ENCODE peak calls at places on chromosomes 2 and 18, in seven cellular contexts. H is brain microvascular endothelial cell, P is glutamatergic neuron, U is A549, G is endodermal cell, F is right lobe of liver, Q is progenitor cell of endocrine pancreas. N is an unnamed sample.
A peak's percentile ranks its signal among the peaks of the same experiment; 100 is the strongest.

GRCh38 chr2:159933727-159934049 is 128.7 kb downstream of the PLA2R1 start:
- DNase-seq in H (no peak), U (no peak), G (no peak), F (no peak), Q (no peak), P (no peak), N (no peak)

GRCh38 chr2:182004945-182005344 is 19.3 kb downstream of the PPP1R1C start:
- DNase-seq in U (no peak), G (no peak), F (no peak), P (no peak), Q (no peak), H (no peak), N (no peak)

GRCh38 chr2:227674485-227674884 is 7.9 kb downstream of the SCYGR5 start:
- DNase-seq in F (no peak), H (no peak), P (no peak), G (no peak), Q (no peak), U (no peak), N (no peak)

GRCh38 chr2:3968736-3969135 is 265.4 kb downstream of the DCDC2C start:
- DNase-seq in F (no peak), G (no peak), U (no peak), Q (no peak), P (no peak), H (no peak), N (no peak)

GRCh38 chr2:170986566-170987258 is 57.7 kb downstream of the GORASP2 start:
- DNase-seq in G (no peak), Q (no peak), U (no peak), P (no peak), H (no peak), F (no peak), N (no peak)

GRCh38 chr2:67930156-67930555 is 132.6 kb downstream of the C1D start:
- DNase-seq in G (peak; percentile 90), Q (no peak), U (no peak), P (no peak), H (no peak), F (no peak), N (no peak)

GRCh38 chr2:36147670-36148390 is 207.7 kb upstream of the CRIM1 start:
- DNase-seq in U (no peak), F (no peak), G (no peak), H (no peak), P (no peak), Q (no peak), N (no peak)

GRCh38 chr2:118970396-118971135 is 28.6 kb downstream of the MARCO start:
- DNase-seq in G (no peak), H (no peak), Q (no peak), F (no peak), U (no peak), P (no peak), N (no peak)

GRCh38 chr2:38750793-38751042 is 443 bp downstream of the SRSF7 start:
- DNase-seq in G (peak; percentile 83), Q (peak; percentile 39), U (peak; percentile 76), F (no peak), H (peak; percentile 32), P (peak; percentile 71), N (peak; percentile 42)

GRCh38 chr2:232611061-232611460 is 22.3 kb upstream of the EFHD1 start:
- DNase-seq in F (no peak), H (no peak), Q (no peak), G (no peak), P (no peak), U (no peak), N (no peak)

DNA sequence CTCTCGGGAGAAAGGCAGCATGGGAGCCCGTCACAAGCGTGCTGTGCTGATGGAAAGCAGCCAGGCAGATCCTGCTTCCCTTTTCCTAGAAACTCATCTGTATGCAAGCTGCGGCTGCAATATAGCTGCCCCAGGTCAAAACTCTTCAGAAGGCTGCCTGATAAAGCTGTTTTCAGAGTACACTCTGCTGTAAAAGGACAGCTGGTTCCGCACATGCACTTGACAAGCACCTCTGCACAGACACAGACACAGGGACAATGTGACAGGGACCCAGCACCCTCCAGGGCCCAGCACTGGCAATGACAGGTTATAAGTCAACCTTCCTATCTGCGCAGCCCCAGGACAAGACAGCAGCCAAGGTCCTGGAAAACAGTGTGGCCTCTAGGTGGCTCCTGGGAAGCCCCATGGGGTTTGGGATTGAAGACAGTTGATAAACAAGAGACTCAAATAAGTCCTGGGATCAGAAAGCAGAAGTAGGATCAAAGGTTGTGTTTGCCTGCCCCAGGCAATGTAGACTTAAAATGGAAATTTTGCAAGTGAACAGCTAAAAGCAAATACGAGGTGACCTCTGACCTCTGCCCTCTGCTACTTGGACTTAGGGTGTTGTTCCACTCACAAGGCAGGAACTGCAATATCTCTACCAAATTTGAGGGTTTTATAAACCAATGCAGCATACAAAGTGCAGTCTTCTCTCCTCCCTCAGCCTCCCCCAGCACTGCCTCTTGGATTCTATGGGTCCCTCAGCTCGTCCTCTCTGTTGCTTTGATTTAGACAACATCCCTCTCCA is 16.9 kb downstream of the SLC66A2 start:
- DNase-seq in H (no peak), U (no peak), F (peak; percentile 92), Q (no peak), G (peak; percentile 58), P (no peak), N (no peak)
- TF ChIP-seq CTCF in H (peak; percentile 1), U (no peak), F (peak; percentile 45), Q (no peak), G (peak; percentile 60), P (peak; percentile 1), N (no peak)

GRCh38 chr2:86673976-86674670 is 46.0 kb upstream of the RMND5A start:
- DNase-seq in G (no peak), Q (no peak), P (no peak), F (no peak), U (no peak), H (no peak), N (no peak)

GRCh38 chr2:86675104-86675503 is 45.0 kb upstream of the RMND5A start:
- DNase-seq in Q (no peak), U (no peak), H (no peak), G (no peak), F (no peak), P (no peak), N (no peak)

GRCh38 chr2:86679036-86679435 is 41.1 kb upstream of the RMND5A start:
- DNase-seq in G (no peak), U (no peak), P (no peak), H (no peak), F (no peak), Q (no peak), N (no peak)

GRCh38 chr2:86673011-86673410 is 47.1 kb upstream of the RMND5A start:
- DNase-seq in G (no peak), P (no peak), F (no peak), H (no peak), Q (no peak), U (no peak), N (no peak)

GRCh38 chr2:86675611-86676015 is 44.5 kb upstream of the RMND5A start:
- DNase-seq in G (peak; percentile 53), U (no peak), P (no peak), H (no peak), F (peak; percentile 48), Q (no peak), N (no peak)
- TF ChIP-seq CTCF in G (peak; percentile 66), U (no peak), P (no peak), H (peak; percentile 4), F (peak; percentile 55), Q (no peak), N (no peak)

GRCh38 chr2:212158081-212158480 is 380.5 kb downstream of the ERBB4 start:
- DNase-seq in Q (no peak), G (no peak), H (no peak), P (no peak), F (no peak), U (no peak), N (no peak)

GRCh38 chr2:212156114-212156513 is 382.5 kb downstream of the ERBB4 start:
- DNase-seq in P (no peak), Q (no peak), U (no peak), H (no peak), F (no peak), G (no peak), N (no peak)

GRCh38 chr2:212154392-212154791 is 384.2 kb downstream of the ERBB4 start:
- DNase-seq in G (no peak), F (no peak), P (no peak), U (no peak), Q (no peak), H (no peak), N (no peak)

GRCh38 chr2:212157011-212157410 is 381.6 kb downstream of the ERBB4 start:
- DNase-seq in P (no peak), F (no peak), Q (no peak), U (no peak), H (peak; percentile 83), G (no peak), N (no peak)

GRCh38 chr2:212153923-212154322 is 384.7 kb downstream of the ERBB4 start:
- DNase-seq in F (no peak), Q (no peak), P (no peak), U (no peak), G (no peak), H (no peak), N (no peak)
- TF ChIP-seq CTCF in F (no peak), Q (no peak), P (no peak), U (no peak), G (no peak), H (no peak), N (no peak)

GRCh38 chr18:49628993-49629795 is 67.3 kb downstream of the LIPG start:
- DNase-seq in Q (no peak), P (no peak), F (peak; percentile 89), U (no peak), G (peak; percentile 71), H (no peak), N (no peak)
- TF ChIP-seq CTCF in Q (peak; percentile 60), P (peak; percentile 31), F (peak; percentile 61), U (no peak), G (peak; percentile 81), H (peak; percentile 43), N (peak; percentile 15)

N was measured in gastrocnemius medialis.